ENCODE peak calls at places on chromosomes 3 and 15, in seven cellular contexts. One of them, this sample, is unnamed.

GRCh38 chr15:35444557-35445204 is 101.3 kb downstream of the DPH6 start:
- DNase-seq in ecto neural progenitor cell: no peak
- DNase-seq in RPMI8226: peak
- DNase-seq in epithelial cell of proximal tubule: no peak
- DNase-seq in CD8-positive, alpha-beta T cell: no peak
- DNase-seq in OCI-LY7: peak
- DNase-seq in globus pallidus: peak
- DNase-seq in this sample: no peak

GRCh38 chr15:32844118-32844711 is 126.4 kb downstream of the GREM1 start:
- DNase-seq in OCI-LY7: peak
- DNase-seq in epithelial cell of proximal tubule: no peak
- DNase-seq in ecto neural progenitor cell: no peak
- DNase-seq in globus pallidus: no peak
- DNase-seq in CD8-positive, alpha-beta T cell: no peak
- DNase-seq in RPMI8226: peak
- DNase-seq in this sample: no peak

GRCh38 chr3:101722394-101723173 is 1.8 kb upstream of the CEP97 start:
- DNase-seq in RPMI8226: peak
- DNase-seq in OCI-LY7: peak
- DNase-seq in CD8-positive, alpha-beta T cell: no peak
- DNase-seq in epithelial cell of proximal tubule: no peak
- DNase-seq in ecto neural progenitor cell: no peak
- DNase-seq in globus pallidus: no peak
- DNase-seq in this sample: no peak

GRCh38 chr3:31836397-31837075 is 144.5 kb downstream of the OSBPL10 start:
- DNase-seq in RPMI8226: no peak
- DNase-seq in ecto neural progenitor cell: no peak
- DNase-seq in OCI-LY7: no peak
- DNase-seq in globus pallidus: no peak
- DNase-seq in CD8-positive, alpha-beta T cell: no peak
- DNase-seq in epithelial cell of proximal tubule: no peak
- DNase-seq in this sample: no peak

GRCh38 chr15:93865610-93866009 is 365.8 kb upstream of the MCTP2 start:
- DNase-seq in RPMI8226: no peak
- DNase-seq in CD8-positive, alpha-beta T cell: no peak
- DNase-seq in epithelial cell of proximal tubule: no peak
- DNase-seq in ecto neural progenitor cell: no peak
- DNase-seq in globus pallidus: no peak
- DNase-seq in OCI-LY7: no peak
- DNase-seq in this sample: no peak

GRCh38 chr3:126934149-126934548 is 48.8 kb upstream of the PLXNA1 start:
- DNase-seq in CD8-positive, alpha-beta T cell: no peak
- DNase-seq in OCI-LY7: no peak
- DNase-seq in RPMI8226: no peak
- DNase-seq in ecto neural progenitor cell: no peak
- DNase-seq in globus pallidus: no peak
- DNase-seq in epithelial cell of proximal tubule: no peak
- DNase-seq in this sample: no peak

GRCh38 chr3:13528217-13528801 is 20.6 kb upstream of the FBLN2 start:
- DNase-seq in epithelial cell of proximal tubule: no peak
- DNase-seq in CD8-positive, alpha-beta T cell: no peak
- DNase-seq in RPMI8226: peak
- DNase-seq in globus pallidus: no peak
- DNase-seq in OCI-LY7: no peak
- DNase-seq in ecto neural progenitor cell: no peak
- DNase-seq in this sample: no peak

GRCh38 chr3:131711114-131711786 is 208.5 kb upstream of the MRPL3 start:
- DNase-seq in ecto neural progenitor cell: no peak
- DNase-seq in CD8-positive, alpha-beta T cell: no peak
- DNase-seq in globus pallidus: no peak
- DNase-seq in epithelial cell of proximal tubule: no peak
- DNase-seq in RPMI8226: peak
- DNase-seq in OCI-LY7: no peak
- DNase-seq in this sample: no peak

GRCh38 chr3:138114988-138115971 is at the start of gene DZIP1L:
- DNase-seq in ecto neural progenitor cell: peak
- DNase-seq in CD8-positive, alpha-beta T cell: no peak
- DNase-seq in RPMI8226: peak
- DNase-seq in globus pallidus: peak
- DNase-seq in epithelial cell of proximal tubule: no peak
- DNase-seq in OCI-LY7: no peak
- DNase-seq in this sample: peak

GRCh38 chr3:132669256-132669777 is 9.2 kb downstream of the UBA5 start:
- DNase-seq in OCI-LY7: no peak
- DNase-seq in epithelial cell of proximal tubule: no peak
- DNase-seq in ecto neural progenitor cell: no peak
- DNase-seq in CD8-positive, alpha-beta T cell: no peak
- DNase-seq in RPMI8226: no peak
- DNase-seq in globus pallidus: no peak
- DNase-seq in this sample: no peak